ENCODE peak calls at places on chromosomes 1 and 21, in six cellular contexts. B, U, R, S, C and H are unnamed samples.

GRCh38 chr1:43818691-43819090 is 111.4 kb downstream of the ST3GAL3 start:
- DNase-seq in B (no peak), U (no peak), R (no peak), S (no peak), C (no peak), H (peak)

GRCh38 chr1:23456226-23456625 is 27.8 kb downstream of the ASAP3 start:
- DNase-seq in B (peak), U (no peak), R (no peak), S (no peak), C (no peak), H (no peak)

GRCh38 chr1:80453775-80454174 is 1347.0 kb upstream of the ADGRL2 start:
- DNase-seq in B (no peak), U (no peak), R (no peak), S (no peak), C (no peak), H (no peak)

GRCh38 chr1:40703316-40703715 is 11.8 kb downstream of the NFYC start:
- DNase-seq in B (peak), U (no peak), R (peak), S (peak), C (peak), H (peak)

GRCh38 chr1:202046227-202046626 is 35.8 kb downstream of the ELF3 start:
- DNase-seq in B (no peak), U (no peak), R (no peak), S (no peak), C (no peak), H (no peak)

GRCh38 chr1:110346690-110347089 is 7.5 kb downstream of the RBM15 start:
- DNase-seq in B (no peak), U (no peak), R (no peak), S (no peak), C (no peak), H (no peak)

GRCh38 chr1:64898107-64898861 is 68.1 kb downstream of the JAK1 start:
- DNase-seq in B (peak), U (peak), R (peak), S (peak), C (peak), H (peak)

GRCh38 chr1:221031015-221031889 is 152.0 kb downstream of the HLX start:
- DNase-seq in B (no peak), U (no peak), R (no peak), S (no peak), C (no peak), H (no peak)

GRCh38 chr1:231206856-231207255 is 34.2 kb upstream of the GNPAT start:
- DNase-seq in B (no peak), U (no peak), R (no peak), S (no peak), C (no peak), H (peak)

GRCh38 chr1:38559180-38559874 is 300.2 kb downstream of the RRAGC start:
- DNase-seq in B (no peak), U (peak), R (no peak), S (no peak), C (no peak), H (no peak)

GRCh38 chr1:96358057-96358456 is 363.5 kb upstream of the PTBP2 start:
- DNase-seq in B (no peak), U (no peak), R (no peak), S (no peak), C (no peak), H (no peak)

GRCh38 chr1:100397681-100398080 is 45.4 kb downstream of the CDC14A start:
- DNase-seq in B (no peak), U (no peak), R (no peak), S (no peak), C (no peak), H (no peak)
- H3K4me3 ChIP-seq in B (no peak), U (no peak), R (no peak), S (no peak), C (no peak), H (no peak)

DNA sequence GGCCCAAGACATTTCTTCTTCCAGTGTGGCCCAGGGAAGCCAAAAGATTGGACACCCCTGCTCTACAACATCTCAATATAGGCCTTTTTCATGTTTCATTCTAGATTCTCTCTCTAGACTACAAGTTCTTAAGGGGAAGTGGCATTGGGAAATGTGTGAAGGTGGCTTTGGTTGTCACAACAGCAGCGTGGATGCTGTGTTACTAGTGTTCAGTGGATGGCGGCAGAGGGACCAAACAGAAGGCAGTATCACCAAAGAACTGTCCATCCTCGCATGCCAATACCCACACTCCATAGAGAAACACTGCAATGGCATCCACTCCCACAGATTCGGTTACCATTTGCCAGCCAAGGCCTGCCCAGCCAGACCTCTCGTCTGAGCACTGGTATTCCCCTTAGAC is 24.3 kb upstream of the IFNAR2 start:
- DNase-seq in B (no peak), U (no peak), R (no peak), S (no peak), C (no peak), H (no peak)
- TF ChIP-seq CTCF in B (no peak), U (no peak), R (no peak), S (no peak), C (no peak), H (no peak)

DNA sequence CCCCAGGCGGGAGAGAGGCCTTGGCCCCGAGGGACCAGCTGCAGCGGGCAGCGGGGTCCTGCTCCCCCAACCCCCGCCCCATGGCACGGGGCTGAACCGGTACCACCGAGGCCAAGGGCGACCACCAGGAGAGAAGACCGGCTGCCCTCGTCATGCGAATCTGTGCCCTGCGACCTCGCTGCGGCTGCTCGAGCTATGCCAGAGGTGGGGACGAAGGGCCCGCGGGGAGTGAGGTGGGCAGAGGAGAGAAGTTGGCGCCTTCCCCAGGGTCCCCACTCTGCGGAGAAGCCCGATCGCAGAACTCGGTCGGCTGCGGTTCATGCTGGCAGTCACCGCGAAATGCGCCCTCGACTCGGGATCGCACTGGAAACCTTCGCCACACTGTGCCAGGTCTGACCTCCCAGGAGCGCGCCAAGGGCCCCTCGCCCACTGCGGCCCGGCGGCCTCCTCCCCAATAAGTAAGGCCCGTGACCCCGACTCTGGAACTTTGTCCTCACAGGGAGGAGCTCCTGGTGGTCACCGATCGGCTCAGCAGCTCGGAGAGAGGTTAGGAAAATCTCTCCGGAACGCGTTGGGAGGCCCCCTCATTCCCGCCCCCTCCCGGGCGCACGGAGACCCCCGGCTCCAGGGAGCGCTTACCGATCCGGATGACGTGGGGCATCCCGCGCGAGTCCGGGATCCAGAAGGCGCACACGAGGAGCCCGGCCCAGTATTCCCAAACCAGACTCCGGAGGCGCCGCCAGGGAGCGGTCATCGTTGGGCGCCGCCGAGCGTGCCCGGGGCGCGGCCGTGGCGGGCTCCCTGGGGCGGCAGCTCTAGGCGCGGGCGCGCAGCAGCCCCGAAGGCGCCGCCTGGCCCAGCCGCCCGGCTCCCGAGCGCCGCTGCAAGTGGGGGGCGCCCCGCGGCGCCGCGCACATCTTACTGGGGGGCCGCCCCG is 692 bp downstream of the GRIK3 start:
- DNase-seq in B (no peak), U (no peak), R (no peak), S (no peak), C (no peak), H (no peak)
- H3K4me3 ChIP-seq in B (no peak), U (no peak), R (no peak), S (no peak), C (no peak), H (no peak)

GRCh38 chr1:51241119-51241518 is 5.0 kb downstream of the RNF11 start:
- DNase-seq in B (no peak), U (no peak), R (no peak), S (no peak), C (no peak), H (no peak)
- TF ChIP-seq CTCF in B (no peak), U (no peak), R (no peak), S (no peak), C (no peak), H (no peak)

DNA sequence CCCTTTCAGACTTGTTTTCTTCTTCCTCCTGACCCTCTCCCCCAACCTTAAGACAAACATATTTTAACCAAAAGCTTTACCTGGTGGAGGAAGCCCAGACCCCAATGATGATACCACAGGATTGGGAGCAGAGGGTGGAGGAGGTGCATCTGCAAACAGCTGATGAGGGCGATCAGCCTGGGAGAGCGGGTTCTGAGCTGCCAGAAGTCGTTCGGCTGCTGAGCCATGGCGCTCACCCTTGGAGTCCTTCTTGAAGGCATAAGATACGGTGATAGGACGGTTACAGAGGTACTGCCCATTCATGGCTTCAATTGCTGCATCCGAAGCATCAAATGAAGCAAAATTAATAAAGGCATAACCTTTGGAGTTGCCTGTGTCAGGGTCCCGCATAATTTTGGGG is 1.3 kb downstream of the SF3B4 start:
- DNase-seq in B (no peak), U (no peak), R (no peak), S (no peak), C (no peak), H (no peak)
- H3K4me3 ChIP-seq in B (peak), U (no peak), R (no peak), S (peak), C (no peak), H (peak)